ENCODE peak calls at places on chromosomes 16 and 17, in six cellular contexts. B is tibial nerve, H is ascending aorta, Y is smooth muscle cell of the brain vasculature, N is posterior cingulate gyrus, O is PC-9. U is an unnamed sample.

GRCh38 chr16:50631985-50632576 is 49.0 kb downstream of the SNX20 start:
- DNase-seq in N (no peak), O (no peak), B (no peak), Y (no peak), H (no peak), U (no peak)

GRCh38 chr17:79365836-79366831 is 244.7 kb downstream of the RBFOX3 start:
- DNase-seq in B (no peak), H (no peak), N (peak; percentile 85), O (no peak), Y (no peak), U (no peak)

GRCh38 chr16:11572301-11572995 is 14.3 kb downstream of the LITAF start:
- DNase-seq in Y (no peak), O (no peak), N (no peak), B (no peak), H (peak; percentile 67), U (no peak)

GRCh38 chr17:15502315-15503112 is 35.1 kb upstream of the CDRT4 start:
- DNase-seq in B (peak; percentile 94), Y (peak; percentile 61), H (peak; percentile 95), O (peak; percentile 53), N (peak; percentile 97), U (peak; percentile 86)

GRCh38 chr16:76768948-76769347 is 422.0 kb upstream of the MON1B start:
- DNase-seq in N (no peak), B (no peak), O (no peak), H (no peak), Y (no peak), U (no peak)

GRCh38 chr16:51146256-51146924 is 4.7 kb downstream of the SALL1 start:
- DNase-seq in Y (no peak), O (no peak), B (no peak), H (no peak), N (no peak), U (no peak)

GRCh38 chr17:67959510-67959909 is 36.8 kb downstream of the C17orf58 start:
- DNase-seq in N (no peak), B (no peak), O (no peak), H (no peak), Y (no peak), U (no peak)

GRCh38 chr17:81438688-81439087 is 43.4 kb downstream of the BAHCC1 start:
- DNase-seq in N (no peak), H (no peak), B (no peak), O (no peak), Y (no peak), U (no peak)

GRCh38 chr16:47565454-47565853 is 104.3 kb downstream of the PHKB start:
- DNase-seq in Y (no peak), B (peak; percentile 48), O (no peak), N (no peak), H (peak; percentile 73), U (peak; percentile 19)

GRCh38 chr16:77788196-77789084 is at the start of gene VAT1L:
- DNase-seq in Y (no peak), O (no peak), B (no peak), H (peak; percentile 72), N (peak; percentile 95), U (peak; percentile 74)

GRCh38 chr16:30757316-30757715 is 4.5 kb downstream of the CFAP119 start:
- DNase-seq in N (peak; percentile 49), B (no peak), O (no peak), Y (no peak), H (no peak), U (no peak)

GRCh38 chr16:48277158-48277557 is 29.8 kb upstream of the ABCC11 start:
- DNase-seq in B (no peak), O (no peak), H (no peak), Y (no peak), N (no peak), U (peak; percentile 73)

GRCh38 chr17:61955621-61956020 is 27.8 kb upstream of the INTS2 start:
- DNase-seq in O (no peak), Y (no peak), H (no peak), B (no peak), N (no peak), U (no peak)

GRCh38 chr17:34797724-34798123 is 163.5 kb downstream of the CCT6B start:
- DNase-seq in N (no peak), O (peak; percentile 15), H (no peak), Y (no peak), B (no peak), U (no peak)

GRCh38 chr17:80498920-80499410 is 22.6 kb upstream of the NPTX1 start:
- DNase-seq in O (no peak), H (no peak), Y (no peak), B (no peak), N (peak; percentile 69), U (no peak)

GRCh38 chr17:40452074-40452787 is 9.0 kb downstream of the IGFBP4 start:
- DNase-seq in H (peak; percentile 89), B (peak; percentile 70), Y (no peak), N (no peak), O (no peak), U (no peak)

GRCh38 chr16:82627811-82628339 is 1.1 kb downstream of the CDH13 start:
- DNase-seq in B (no peak), N (peak; percentile 84), H (no peak), O (no peak), Y (no peak), U (no peak)

GRCh38 chr16:10067406-10067805 is 114.8 kb downstream of the GRIN2A start:
- DNase-seq in B (no peak), H (no peak), Y (no peak), N (no peak), O (no peak), U (no peak)

GRCh38 chr16:29230671-29231091 is 175.8 kb downstream of the NPIPB11 start:
- DNase-seq in N (no peak), O (peak; percentile 57), Y (no peak), H (peak; percentile 61), B (peak; percentile 3), U (no peak)

GRCh38 chr16:68921654-68922053 is 78.3 kb downstream of the TANGO6 start:
- DNase-seq in H (no peak), B (no peak), Y (no peak), N (no peak), O (peak; percentile 67), U (no peak)

GRCh38 chr16:75458029-75458428 is 6.5 kb downstream of the TMEM170A start:
- DNase-seq in Y (no peak), B (no peak), H (no peak), N (no peak), O (no peak), U (no peak)

U was measured in head of caudate nucleus.